ENCODE peak calls at places on chromosomes 6 and 20, in four cellular contexts. One of them, this sample, is unnamed.

GRCh38 chr6:139905404-139906052 is 531.1 kb upstream of the CITED2 start:
- DNase-seq in M059J: peak
- DNase-seq in astrocyte: no peak
- DNase-seq in testis: no peak
- DNase-seq in this sample: no peak

GRCh38 chr6:56860466-56860865 is 94.4 kb upstream of the BEND6 start:
- DNase-seq in astrocyte: peak
- DNase-seq in M059J: peak
- DNase-seq in testis: no peak
- DNase-seq in this sample: no peak

GRCh38 chr20:20765696-20766095 is 53.3 kb upstream of the RALGAPA2 start:
- DNase-seq in astrocyte: no peak
- DNase-seq in testis: no peak
- DNase-seq in M059J: no peak
- DNase-seq in this sample: no peak

GRCh38 chr20:4113996-4114603 is 98.7 kb upstream of the RNF24 start:
- DNase-seq in testis: no peak
- DNase-seq in M059J: no peak
- DNase-seq in astrocyte: no peak
- DNase-seq in this sample: no peak

GRCh38 chr6:39934060-39934757 is at the start of gene MOCS1:
- DNase-seq in M059J: peak
- DNase-seq in testis: peak
- DNase-seq in astrocyte: peak
- DNase-seq in this sample: no peak

GRCh38 chr20:55881204-55881603 is 124.1 kb downstream of the CBLN4 start:
- DNase-seq in testis: no peak
- DNase-seq in astrocyte: no peak
- DNase-seq in M059J: no peak
- DNase-seq in this sample: no peak

GRCh38 chr6:126542052-126542451 is 202.1 kb downstream of the CENPW start:
- DNase-seq in astrocyte: no peak
- DNase-seq in testis: no peak
- DNase-seq in M059J: no peak
- DNase-seq in this sample: no peak

GRCh38 chr6:136990754-136991153 is 54.0 kb downstream of the IL20RA start:
- DNase-seq in M059J: no peak
- DNase-seq in testis: no peak
- DNase-seq in astrocyte: no peak
- DNase-seq in this sample: no peak

GRCh38 chr20:52432740-52433139 is 241.2 kb upstream of the ZFP64 start:
- DNase-seq in testis: no peak
- DNase-seq in M059J: no peak
- DNase-seq in astrocyte: no peak
- DNase-seq in this sample: no peak

GRCh38 chr6:156434795-156435190 is 342.4 kb upstream of the ARID1B start:
- DNase-seq in astrocyte: no peak
- DNase-seq in testis: no peak
- DNase-seq in M059J: no peak
- DNase-seq in this sample: no peak

GRCh38 chr6:158910484-158911075 is 89.4 kb downstream of the RSPH3 start:
- DNase-seq in testis: no peak
- DNase-seq in astrocyte: peak
- DNase-seq in M059J: peak
- DNase-seq in this sample: no peak

GRCh38 chr6:156935000-156935399 is 157.8 kb downstream of the ARID1B start:
- DNase-seq in testis: no peak
- DNase-seq in M059J: no peak
- DNase-seq in astrocyte: no peak
- DNase-seq in this sample: no peak

GRCh38 chr6:155495011-155495768 is 39.6 kb upstream of the NOX3 start:
- DNase-seq in testis: peak
- DNase-seq in M059J: peak
- DNase-seq in astrocyte: peak
- DNase-seq in this sample: no peak

GRCh38 chr6:101513181-101513580 is 119.7 kb downstream of the GRIK2 start:
- DNase-seq in testis: no peak
- DNase-seq in astrocyte: no peak
- DNase-seq in M059J: no peak
- DNase-seq in this sample: no peak

GRCh38 chr6:158283304-158284005 is 28.8 kb upstream of the TULP4 start:
- DNase-seq in astrocyte: peak
- DNase-seq in testis: peak
- DNase-seq in M059J: peak
- DNase-seq in this sample: no peak

GRCh38 chr6:119345114-119345513 is 4.4 kb downstream of the MAN1A1 start:
- DNase-seq in testis: no peak
- DNase-seq in astrocyte: no peak
- DNase-seq in M059J: no peak
- DNase-seq in this sample: no peak

GRCh38 chr6:129055796-129056195 is 172.9 kb downstream of the LAMA2 start:
- DNase-seq in M059J: peak
- DNase-seq in astrocyte: peak
- DNase-seq in testis: no peak
- DNase-seq in this sample: no peak

GRCh38 chr6:11769816-11770545 is 8.6 kb downstream of the ADTRP start:
- DNase-seq in M059J: no peak
- DNase-seq in testis: no peak
- DNase-seq in astrocyte: peak
- DNase-seq in this sample: no peak

GRCh38 chr6:167530960-167531359 is 206.1 kb downstream of the TTLL2 start:
- DNase-seq in M059J: no peak
- DNase-seq in testis: no peak
- DNase-seq in astrocyte: no peak
- DNase-seq in this sample: no peak

GRCh38 chr6:7219310-7219709 is 93.7 kb downstream of the SSR1 start:
- DNase-seq in testis: peak
- DNase-seq in astrocyte: no peak
- DNase-seq in M059J: peak
- DNase-seq in this sample: no peak

GRCh38 chr6:157269261-157269794 is 54.0 kb downstream of the TMEM242 start:
- DNase-seq in astrocyte: peak
- DNase-seq in testis: peak
- DNase-seq in M059J: peak
- DNase-seq in this sample: no peak

GRCh38 chr6:20427856-20428255 is 26.2 kb downstream of the E2F3 start:
- DNase-seq in astrocyte: no peak
- DNase-seq in M059J: no peak
- DNase-seq in testis: no peak
- DNase-seq in this sample: peak

GRCh38 chr20:62922451-62922921 is 3.8 kb downstream of the DIDO1 start:
- DNase-seq in M059J: no peak
- DNase-seq in testis: no peak
- DNase-seq in astrocyte: no peak
- DNase-seq in this sample: no peak

GRCh38 chr20:33444797-33445560 is 1.4 kb upstream of the SNTA1 start:
- DNase-seq in testis: peak
- DNase-seq in M059J: peak
- DNase-seq in astrocyte: no peak
- DNase-seq in this sample: no peak

GRCh38 chr6:21190701-21191588 is 402.6 kb upstream of the SOX4 start:
- DNase-seq in astrocyte: no peak
- DNase-seq in M059J: no peak
- DNase-seq in testis: no peak
- DNase-seq in this sample: no peak

GRCh38 chr20:14295238-14295637 is 42.2 kb downstream of the FLRT3 start:
- DNase-seq in testis: no peak
- DNase-seq in astrocyte: no peak
- DNase-seq in M059J: no peak
- DNase-seq in this sample: no peak

GRCh38 chr6:38460216-38460615 is 179.5 kb downstream of the BTBD9 start:
- DNase-seq in astrocyte: peak
- DNase-seq in M059J: peak
- DNase-seq in testis: no peak
- DNase-seq in this sample: no peak

GRCh38 chr6:128053109-128053508 is 152.3 kb upstream of the THEMIS start:
- DNase-seq in M059J: no peak
- DNase-seq in astrocyte: no peak
- DNase-seq in testis: no peak
- DNase-seq in this sample: no peak

GRCh38 chr6:144055121-144055931 is 40.0 kb downstream of the SF3B5 start:
- DNase-seq in testis: no peak
- DNase-seq in M059J: peak
- DNase-seq in astrocyte: no peak
- DNase-seq in this sample: no peak

GRCh38 chr20:15799871-15800270 is 773.4 kb downstream of the KIF16B start:
- DNase-seq in testis: no peak
- DNase-seq in astrocyte: peak
- DNase-seq in M059J: peak
- DNase-seq in this sample: no peak

GRCh38 chr6:13818341-13818740 is 4.0 kb upstream of the MCUR1 start:
- DNase-seq in astrocyte: no peak
- DNase-seq in M059J: no peak
- DNase-seq in testis: no peak
- DNase-seq in this sample: no peak

GRCh38 chr20:63070771-63071540 is 64.2 kb upstream of the BHLHE23 start:
- DNase-seq in M059J: no peak
- DNase-seq in astrocyte: no peak
- DNase-seq in testis: no peak
- DNase-seq in this sample: no peak

GRCh38 chr6:111480988-111481830 is 1.8 kb downstream of the REV3L start:
- DNase-seq in astrocyte: no peak
- DNase-seq in testis: no peak
- DNase-seq in M059J: no peak
- DNase-seq in this sample: no peak

GRCh38 chr6:148440877-148441453 is 98.3 kb downstream of the SASH1 start:
- DNase-seq in testis: peak
- DNase-seq in M059J: peak
- DNase-seq in astrocyte: peak
- DNase-seq in this sample: no peak

GRCh38 chr6:107786709-107787588 is 37.2 kb downstream of the SCML4 start:
- DNase-seq in M059J: no peak
- DNase-seq in astrocyte: no peak
- DNase-seq in testis: no peak
- DNase-seq in this sample: no peak

GRCh38 chr6:7108964-7109836 is 1.4 kb downstream of the RREB1 start:
- DNase-seq in astrocyte: peak
- DNase-seq in testis: peak
- DNase-seq in M059J: peak
- DNase-seq in this sample: no peak

GRCh38 chr6:35297541-35298481 is at the start of gene DEF6:
- DNase-seq in astrocyte: peak
- DNase-seq in M059J: peak
- DNase-seq in testis: peak
- DNase-seq in this sample: peak

GRCh38 chr6:28357036-28357435 is 7.3 kb downstream of the ZKSCAN3 start:
- DNase-seq in astrocyte: peak
- DNase-seq in M059J: no peak
- DNase-seq in testis: no peak
- DNase-seq in this sample: no peak

GRCh38 chr6:37971711-37972410 is 152.3 kb downstream of the ZFAND3 start:
- DNase-seq in M059J: no peak
- DNase-seq in astrocyte: no peak
- DNase-seq in testis: no peak
- DNase-seq in this sample: no peak

GRCh38 chr20:16062661-16063591 is 510.3 kb downstream of the KIF16B start:
- DNase-seq in M059J: no peak
- DNase-seq in testis: no peak
- DNase-seq in astrocyte: peak
- DNase-seq in this sample: no peak